ENCODE peak calls at places on chromosomes 4 and X, in eight cellular contexts. One of them, this sample, is unnamed.

GRCh38 chrX:68375803-68376202 is 57.5 kb downstream of the OPHN1 start:
- DNase-seq in left lung: no peak
- DNase-seq in IMR-90: peak; percentile 8
- DNase-seq in foreskin keratinocyte: no peak
- DNase-seq in cardiac muscle cell: no peak
- DNase-seq in heart right ventricle: no peak
- DNase-seq in K562: no peak
- DNase-seq in naive thymus-derived CD4-positive, alpha-beta T cell: no peak
- DNase-seq in this sample: no peak

GRCh38 chr4:16916719-16917337 is 18.4 kb upstream of the LDB2 start:
- DNase-seq in left lung: no peak
- DNase-seq in IMR-90: no peak
- DNase-seq in foreskin keratinocyte: peak; percentile 5
- DNase-seq in cardiac muscle cell: peak; percentile 44
- DNase-seq in heart right ventricle: peak; percentile 19
- DNase-seq in K562: peak; percentile 68
- DNase-seq in naive thymus-derived CD4-positive, alpha-beta T cell: peak; percentile 73
- DNase-seq in this sample: peak; percentile 71

GRCh38 chrX:69025802-69026301 is 139.4 kb downstream of the PJA1 start:
- DNase-seq in left lung: no peak
- DNase-seq in IMR-90: peak; percentile 81
- DNase-seq in foreskin keratinocyte: peak; percentile 93
- DNase-seq in cardiac muscle cell: no peak
- DNase-seq in heart right ventricle: no peak
- DNase-seq in K562: no peak
- DNase-seq in naive thymus-derived CD4-positive, alpha-beta T cell: no peak
- DNase-seq in this sample: no peak

GRCh38 chr4:55933611-55934010 is 15.1 kb upstream of the CEP135 start:
- DNase-seq in left lung: no peak
- DNase-seq in IMR-90: no peak
- DNase-seq in foreskin keratinocyte: no peak
- DNase-seq in cardiac muscle cell: no peak
- DNase-seq in heart right ventricle: no peak
- DNase-seq in K562: no peak
- DNase-seq in naive thymus-derived CD4-positive, alpha-beta T cell: no peak
- DNase-seq in this sample: no peak

GRCh38 chr4:93788712-93789111 is 39.8 kb upstream of the ATOH1 start:
- DNase-seq in left lung: no peak
- DNase-seq in IMR-90: peak; percentile 10
- DNase-seq in foreskin keratinocyte: no peak
- DNase-seq in cardiac muscle cell: peak; percentile 42
- DNase-seq in heart right ventricle: no peak
- DNase-seq in K562: peak; percentile 4
- DNase-seq in naive thymus-derived CD4-positive, alpha-beta T cell: no peak
- DNase-seq in this sample: peak; percentile 15

GRCh38 chr4:148654131-148654530 is 211.9 kb upstream of the NR3C2 start:
- DNase-seq in left lung: no peak
- DNase-seq in IMR-90: no peak
- DNase-seq in foreskin keratinocyte: no peak
- DNase-seq in cardiac muscle cell: no peak
- DNase-seq in heart right ventricle: no peak
- DNase-seq in K562: no peak
- DNase-seq in naive thymus-derived CD4-positive, alpha-beta T cell: no peak
- DNase-seq in this sample: no peak

GRCh38 chr4:107359208-107359607 is 323.1 kb upstream of the DKK2 start:
- DNase-seq in left lung: no peak
- DNase-seq in IMR-90: no peak
- DNase-seq in foreskin keratinocyte: no peak
- DNase-seq in cardiac muscle cell: no peak
- DNase-seq in heart right ventricle: no peak
- DNase-seq in K562: no peak
- DNase-seq in naive thymus-derived CD4-positive, alpha-beta T cell: no peak
- DNase-seq in this sample: no peak

GRCh38 chr4:150136481-150136880 is 58.2 kb downstream of the DCLK2 start:
- DNase-seq in left lung: no peak
- DNase-seq in IMR-90: peak; percentile 76
- DNase-seq in foreskin keratinocyte: no peak
- DNase-seq in cardiac muscle cell: no peak
- DNase-seq in heart right ventricle: no peak
- DNase-seq in K562: no peak
- DNase-seq in naive thymus-derived CD4-positive, alpha-beta T cell: no peak
- DNase-seq in this sample: no peak

GRCh38 chr4:113003841-113004240 is 45.6 kb upstream of the ANK2 start:
- DNase-seq in left lung: no peak
- DNase-seq in IMR-90: no peak
- DNase-seq in foreskin keratinocyte: no peak
- DNase-seq in cardiac muscle cell: no peak
- DNase-seq in heart right ventricle: no peak
- DNase-seq in K562: no peak
- DNase-seq in naive thymus-derived CD4-positive, alpha-beta T cell: no peak
- DNase-seq in this sample: no peak

GRCh38 chr4:145804134-145804533 is 124.2 kb downstream of the C4orf51 start:
- DNase-seq in left lung: no peak
- DNase-seq in IMR-90: peak; percentile 95
- DNase-seq in foreskin keratinocyte: peak; percentile 89
- DNase-seq in cardiac muscle cell: no peak
- DNase-seq in heart right ventricle: peak; percentile 18
- DNase-seq in K562: no peak
- DNase-seq in naive thymus-derived CD4-positive, alpha-beta T cell: no peak
- DNase-seq in this sample: no peak

GRCh38 chr4:36081185-36081584 is 163.1 kb downstream of the ARAP2 start:
- DNase-seq in left lung: no peak
- DNase-seq in IMR-90: no peak
- DNase-seq in foreskin keratinocyte: no peak
- DNase-seq in cardiac muscle cell: no peak
- DNase-seq in heart right ventricle: no peak
- DNase-seq in K562: no peak
- DNase-seq in naive thymus-derived CD4-positive, alpha-beta T cell: no peak
- DNase-seq in this sample: no peak

GRCh38 chrX:39133971-39134370 is 332.7 kb downstream of the MID1IP1 start:
- DNase-seq in left lung: no peak
- DNase-seq in IMR-90: no peak
- DNase-seq in foreskin keratinocyte: no peak
- DNase-seq in cardiac muscle cell: peak; percentile 28
- DNase-seq in heart right ventricle: no peak
- DNase-seq in K562: peak; percentile 5
- DNase-seq in naive thymus-derived CD4-positive, alpha-beta T cell: peak; percentile 6
- DNase-seq in this sample: peak; percentile 24

GRCh38 chr4:125714845-125715244 is 400.1 kb downstream of the FAT4 start:
- DNase-seq in left lung: no peak
- DNase-seq in IMR-90: peak; percentile 26
- DNase-seq in foreskin keratinocyte: no peak
- DNase-seq in cardiac muscle cell: no peak
- DNase-seq in heart right ventricle: no peak
- DNase-seq in K562: no peak
- DNase-seq in naive thymus-derived CD4-positive, alpha-beta T cell: no peak
- DNase-seq in this sample: no peak

GRCh38 chr4:26197018-26197779 is 123.6 kb upstream of the RBPJ start:
- DNase-seq in left lung: no peak
- DNase-seq in IMR-90: peak; percentile 97
- DNase-seq in foreskin keratinocyte: peak; percentile 90
- DNase-seq in cardiac muscle cell: no peak
- DNase-seq in heart right ventricle: no peak
- DNase-seq in K562: no peak
- DNase-seq in naive thymus-derived CD4-positive, alpha-beta T cell: peak; percentile 6
- DNase-seq in this sample: peak; percentile 33

GRCh38 chrX:103400931-103401330 is 24.6 kb downstream of the BEX3 start:
- DNase-seq in left lung: no peak
- DNase-seq in IMR-90: no peak
- DNase-seq in foreskin keratinocyte: no peak
- DNase-seq in cardiac muscle cell: no peak
- DNase-seq in heart right ventricle: no peak
- DNase-seq in K562: no peak
- DNase-seq in naive thymus-derived CD4-positive, alpha-beta T cell: no peak
- DNase-seq in this sample: no peak

GRCh38 chr4:113869743-113870375 is 108.3 kb upstream of the CAMK2D start:
- DNase-seq in left lung: no peak
- DNase-seq in IMR-90: peak; percentile 74
- DNase-seq in foreskin keratinocyte: peak; percentile 42
- DNase-seq in cardiac muscle cell: no peak
- DNase-seq in heart right ventricle: no peak
- DNase-seq in K562: no peak
- DNase-seq in naive thymus-derived CD4-positive, alpha-beta T cell: peak; percentile 9
- DNase-seq in this sample: peak; percentile 52

GRCh38 chr4:22264261-22264660 is 251.6 kb downstream of the ADGRA3 start:
- DNase-seq in left lung: no peak
- DNase-seq in IMR-90: no peak
- DNase-seq in foreskin keratinocyte: no peak
- DNase-seq in cardiac muscle cell: no peak
- DNase-seq in heart right ventricle: no peak
- DNase-seq in K562: no peak
- DNase-seq in naive thymus-derived CD4-positive, alpha-beta T cell: no peak
- DNase-seq in this sample: no peak

GRCh38 chrX:102712967-102713677 is 874 bp downstream of the GPRASP2 start:
- DNase-seq in left lung: peak; percentile 37
- DNase-seq in IMR-90: peak; percentile 41
- DNase-seq in foreskin keratinocyte: no peak
- DNase-seq in cardiac muscle cell: peak; percentile 35
- DNase-seq in heart right ventricle: peak; percentile 68
- DNase-seq in K562: peak; percentile 39
- DNase-seq in naive thymus-derived CD4-positive, alpha-beta T cell: peak; percentile 33
- DNase-seq in this sample: no peak

GRCh38 chr4:39029752-39030694 is 2.2 kb downstream of the TMEM156 start:
- DNase-seq in left lung: no peak
- DNase-seq in IMR-90: no peak
- DNase-seq in foreskin keratinocyte: no peak
- DNase-seq in cardiac muscle cell: no peak
- DNase-seq in heart right ventricle: no peak
- DNase-seq in K562: no peak
- DNase-seq in naive thymus-derived CD4-positive, alpha-beta T cell: peak; percentile 30
- DNase-seq in this sample: peak; percentile 71

GRCh38 chr4:83819582-83819981 is 283.7 kb downstream of the GPAT3 start:
- DNase-seq in left lung: no peak
- DNase-seq in IMR-90: no peak
- DNase-seq in foreskin keratinocyte: no peak
- DNase-seq in cardiac muscle cell: no peak
- DNase-seq in heart right ventricle: no peak
- DNase-seq in K562: no peak
- DNase-seq in naive thymus-derived CD4-positive, alpha-beta T cell: no peak
- DNase-seq in this sample: no peak
- H3K27ac ChIP-seq in left lung: no peak overlapping the region
- H3K27ac ChIP-seq in IMR-90: no peak overlapping the region
- H3K27ac ChIP-seq in foreskin keratinocyte: no peak overlapping the region
- H3K27ac ChIP-seq in cardiac muscle cell: no peak overlapping the region
- H3K27ac ChIP-seq in heart right ventricle: no peak overlapping the region
- H3K27ac ChIP-seq in K562: no peak overlapping the region
- H3K27ac ChIP-seq in naive thymus-derived CD4-positive, alpha-beta T cell: no peak overlapping the region
- H3K27ac ChIP-seq in this sample: no peak overlapping the region

GRCh38 chrX:37796805-37797204 is 16.9 kb downstream of the CYBB start:
- DNase-seq in left lung: peak; percentile 49
- DNase-seq in IMR-90: no peak
- DNase-seq in foreskin keratinocyte: no peak
- DNase-seq in cardiac muscle cell: peak; percentile 39
- DNase-seq in heart right ventricle: peak; percentile 6
- DNase-seq in K562: no peak
- DNase-seq in naive thymus-derived CD4-positive, alpha-beta T cell: no peak
- DNase-seq in this sample: peak; percentile 76
- H3K4me1 ChIP-seq in left lung: no peaks in the 10 kb centered on the region
- H3K4me1 ChIP-seq in IMR-90: no peaks in the 10 kb centered on the region
- H3K4me1 ChIP-seq in foreskin keratinocyte: no peaks in the 10 kb centered on the region
- H3K4me1 ChIP-seq in cardiac muscle cell: peaks cover 17% of the 10 kb centered on the region
- H3K4me1 ChIP-seq in heart right ventricle: no peaks in the 10 kb centered on the region
- H3K4me1 ChIP-seq in K562: no peaks in the 10 kb centered on the region
- H3K4me1 ChIP-seq in naive thymus-derived CD4-positive, alpha-beta T cell: peaks cover 15% of the 10 kb centered on the region
- H3K4me1 ChIP-seq in this sample: peaks cover 51% of the 10 kb centered on the region

GRCh38 chrX:124426273-124426672 is 79.9 kb downstream of the SH2D1A start:
- DNase-seq in left lung: no peak
- DNase-seq in IMR-90: no peak
- DNase-seq in foreskin keratinocyte: no peak
- DNase-seq in cardiac muscle cell: no peak
- DNase-seq in heart right ventricle: no peak
- DNase-seq in K562: no peak
- DNase-seq in naive thymus-derived CD4-positive, alpha-beta T cell: no peak
- DNase-seq in this sample: no peak

GRCh38 chrX:124421898-124422622 is 75.7 kb downstream of the SH2D1A start:
- DNase-seq in left lung: no peak
- DNase-seq in IMR-90: no peak
- DNase-seq in foreskin keratinocyte: peak; percentile 16
- DNase-seq in cardiac muscle cell: no peak
- DNase-seq in heart right ventricle: no peak
- DNase-seq in K562: no peak
- DNase-seq in naive thymus-derived CD4-positive, alpha-beta T cell: no peak
- DNase-seq in this sample: no peak

GRCh38 chrX:124426824-124427223 is 80.5 kb downstream of the SH2D1A start:
- DNase-seq in left lung: no peak
- DNase-seq in IMR-90: no peak
- DNase-seq in foreskin keratinocyte: no peak
- DNase-seq in cardiac muscle cell: no peak
- DNase-seq in heart right ventricle: peak; percentile 2
- DNase-seq in K562: no peak
- DNase-seq in naive thymus-derived CD4-positive, alpha-beta T cell: no peak
- DNase-seq in this sample: no peak
- H3K27ac ChIP-seq in left lung: no peak overlapping the region
- H3K27ac ChIP-seq in IMR-90: no peak overlapping the region
- H3K27ac ChIP-seq in foreskin keratinocyte: no peak overlapping the region
- H3K27ac ChIP-seq in cardiac muscle cell: no peak overlapping the region
- H3K27ac ChIP-seq in heart right ventricle: no peak overlapping the region
- H3K27ac ChIP-seq in K562: no peak overlapping the region
- H3K27ac ChIP-seq in naive thymus-derived CD4-positive, alpha-beta T cell: no peak overlapping the region
- H3K27ac ChIP-seq in this sample: no peak overlapping the region

GRCh38 chr4:8128096-8128856 is 30.3 kb downstream of the ABLIM2 start:
- DNase-seq in left lung: no peak
- DNase-seq in IMR-90: no peak
- DNase-seq in foreskin keratinocyte: no peak
- DNase-seq in cardiac muscle cell: no peak
- DNase-seq in heart right ventricle: no peak
- DNase-seq in K562: no peak
- DNase-seq in naive thymus-derived CD4-positive, alpha-beta T cell: no peak
- DNase-seq in this sample: no peak

GRCh38 chr4:8127051-8127798 is 31.4 kb downstream of the ABLIM2 start:
- DNase-seq in left lung: no peak
- DNase-seq in IMR-90: no peak
- DNase-seq in foreskin keratinocyte: no peak
- DNase-seq in cardiac muscle cell: no peak
- DNase-seq in heart right ventricle: no peak
- DNase-seq in K562: no peak
- DNase-seq in naive thymus-derived CD4-positive, alpha-beta T cell: no peak
- DNase-seq in this sample: no peak

GRCh38 chr4:8130346-8131066 is 28.1 kb downstream of the ABLIM2 start:
- DNase-seq in left lung: no peak
- DNase-seq in IMR-90: no peak
- DNase-seq in foreskin keratinocyte: no peak
- DNase-seq in cardiac muscle cell: no peak
- DNase-seq in heart right ventricle: no peak
- DNase-seq in K562: no peak
- DNase-seq in naive thymus-derived CD4-positive, alpha-beta T cell: no peak
- DNase-seq in this sample: peak; percentile 20

GRCh38 chr4:8129785-8130184 is 28.8 kb downstream of the ABLIM2 start:
- DNase-seq in left lung: no peak
- DNase-seq in IMR-90: no peak
- DNase-seq in foreskin keratinocyte: no peak
- DNase-seq in cardiac muscle cell: no peak
- DNase-seq in heart right ventricle: no peak
- DNase-seq in K562: no peak
- DNase-seq in naive thymus-derived CD4-positive, alpha-beta T cell: no peak
- DNase-seq in this sample: no peak

DNA sequence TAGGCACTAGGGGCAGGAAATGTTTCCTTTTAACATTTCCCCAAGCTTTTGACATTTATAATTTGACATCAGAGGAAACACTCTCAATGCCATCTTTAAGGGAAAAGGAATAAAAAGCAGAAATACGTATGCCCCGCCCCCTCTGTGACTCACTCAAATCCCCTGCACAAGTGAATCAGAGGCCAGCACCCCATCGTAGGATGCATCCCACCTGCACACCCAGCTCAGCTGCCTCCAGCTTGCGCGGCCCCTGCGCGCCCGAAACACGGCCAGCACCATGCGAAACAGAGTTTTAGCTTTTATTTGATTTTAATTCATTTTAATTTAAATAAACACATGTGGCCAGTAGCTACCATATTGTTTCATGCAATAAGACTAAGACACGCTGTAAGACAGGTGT is 29.5 kb downstream of the ABLIM2 start:
- DNase-seq in left lung: no peak
- DNase-seq in IMR-90: no peak
- DNase-seq in foreskin keratinocyte: no peak
- DNase-seq in cardiac muscle cell: no peak
- DNase-seq in heart right ventricle: no peak
- DNase-seq in K562: no peak
- DNase-seq in naive thymus-derived CD4-positive, alpha-beta T cell: no peak
- DNase-seq in this sample: no peak
- H3K4me1 ChIP-seq in left lung: no peaks in the 10 kb centered on the region
- H3K4me1 ChIP-seq in IMR-90: no peaks in the 10 kb centered on the region
- H3K4me1 ChIP-seq in foreskin keratinocyte: no peaks in the 10 kb centered on the region
- H3K4me1 ChIP-seq in cardiac muscle cell: no peaks in the 10 kb centered on the region
- H3K4me1 ChIP-seq in heart right ventricle: no peaks in the 10 kb centered on the region
- H3K4me1 ChIP-seq in K562: no peaks in the 10 kb centered on the region
- H3K4me1 ChIP-seq in naive thymus-derived CD4-positive, alpha-beta T cell: no peaks in the 10 kb centered on the region
- H3K4me1 ChIP-seq in this sample: peaks cover 21% of the 10 kb centered on the region